ENCODE peak calls at places on chromosomes 16 and 17, in four cellular contexts. S, Q, I and B are unnamed samples.

GRCh38 chr17:16273499-16273898 is 56.5 kb downstream of the PIGL start:
- DNase-seq in S (no peak), Q (no peak), I (no peak), B (no peak)

GRCh38 chr16:20647736-20648135 is 49.7 kb downstream of the ACSM1 start:
- DNase-seq in I (no peak), S (no peak), Q (no peak), B (no peak)

GRCh38 chr17:77233635-77234334 is 93.0 kb downstream of the SEC14L1 start:
- DNase-seq in Q (peak; percentile 57), S (no peak), I (peak; percentile 58), B (peak; percentile 53)

GRCh38 chr17:74280093-74280513 is 6.1 kb downstream of the DNAI2 start:
- DNase-seq in I (peak; percentile 73), S (no peak), Q (no peak), B (peak; percentile 60)

GRCh38 chr16:85359147-85359822 is 247.0 kb upstream of the CIBAR2 start:
- DNase-seq in Q (no peak), I (no peak), S (no peak), B (no peak)

GRCh38 chr17:68431661-68432071 is 25.6 kb downstream of the WIPI1 start:
- DNase-seq in Q (no peak), I (no peak), S (peak; percentile 41), B (no peak)

GRCh38 chr17:72466606-72467005 is 345.8 kb downstream of the SOX9 start:
- DNase-seq in S (no peak), I (no peak), Q (no peak), B (no peak)

GRCh38 chr16:25257956-25258855 is 561 bp upstream of the ZKSCAN2 start:
- DNase-seq in S (peak; percentile 90), I (peak; percentile 59), Q (peak; percentile 44), B (peak; percentile 66)

GRCh38 chr17:7070712-7071111 is 9.3 kb downstream of the CLEC10A start:
- DNase-seq in Q (no peak), I (no peak), S (no peak), B (no peak)

GRCh38 chr16:48003226-48003907 is 152.4 kb downstream of the ABCC12 start:
- DNase-seq in Q (no peak), S (no peak), I (no peak), B (no peak)

GRCh38 chr17:38619937-38620550 is 14.3 kb upstream of the SRCIN1 start:
- DNase-seq in S (no peak), Q (no peak), I (no peak), B (no peak)

GRCh38 chr16:11492808-11493530 is 93.8 kb downstream of the LITAF start:
- DNase-seq in I (no peak), Q (no peak), S (no peak), B (no peak)

GRCh38 chr16:15954814-15955151 is 5.4 kb downstream of the ABCC1 start:
- DNase-seq in I (no peak), S (no peak), Q (no peak), B (no peak)

GRCh38 chr17:31546650-31547049 is 155.2 kb downstream of the RAB11FIP4 start:
- DNase-seq in Q (no peak), S (no peak), I (no peak), B (no peak)

GRCh38 chr17:40540448-40540847 is 24.8 kb downstream of the CCR7 start:
- DNase-seq in S (no peak), Q (no peak), I (no peak), B (no peak)

GRCh38 chr16:66389256-66390175 is 23.0 kb downstream of the CDH5 start:
- DNase-seq in Q (no peak), S (no peak), I (no peak), B (no peak)

GRCh38 chr17:58728831-58729230 is 26.8 kb upstream of the PPM1E start:
- DNase-seq in I (no peak), Q (no peak), S (no peak), B (no peak)

GRCh38 chr16:66441586-66442375 is 14.7 kb downstream of the BEAN1 start:
- DNase-seq in S (no peak), Q (no peak), I (no peak), B (no peak)

GRCh38 chr17:74215332-74215727 is 2.0 kb downstream of the TTYH2 start:
- DNase-seq in Q (no peak), I (no peak), S (no peak), B (no peak)

DNA sequence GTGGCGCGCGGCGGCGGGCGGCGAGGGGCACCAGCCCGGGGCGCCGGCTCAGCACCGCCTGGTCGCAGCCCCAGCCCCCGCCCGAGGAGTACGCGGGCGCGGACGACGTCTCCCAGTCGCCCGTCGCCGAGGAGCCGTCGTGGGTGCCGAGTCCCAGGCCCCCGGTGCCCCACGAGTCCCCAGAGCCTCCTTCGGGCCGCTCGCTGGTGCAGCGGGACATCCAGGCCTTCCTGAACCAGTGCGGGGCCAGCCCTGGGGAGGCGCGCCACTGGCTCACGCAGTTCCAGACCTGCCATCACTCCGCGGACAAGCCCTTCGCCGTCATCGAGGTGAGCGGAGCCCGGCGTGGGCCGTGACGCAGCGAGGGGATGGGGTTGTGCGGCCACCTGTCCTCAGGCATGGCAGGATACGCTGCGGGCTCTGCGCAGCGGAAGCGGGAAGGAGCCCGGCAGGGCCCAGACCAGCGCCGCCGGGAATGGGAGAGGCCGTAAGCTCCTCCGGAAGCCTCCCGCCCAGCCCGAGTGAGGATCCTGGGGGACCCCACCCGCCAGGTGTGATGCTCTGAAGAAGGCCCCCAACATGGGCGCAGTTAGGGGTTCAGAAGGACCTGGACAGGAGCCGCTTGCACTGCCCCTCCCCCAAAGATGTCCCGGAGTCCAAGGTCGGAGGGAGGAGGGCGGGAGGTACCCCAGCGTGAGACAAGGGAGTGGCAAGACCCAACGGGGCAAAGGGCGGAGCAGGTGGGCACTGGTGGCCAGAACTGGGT is 522 bp downstream of the NAGS start:
- DNase-seq in S (peak; percentile 58), Q (no peak), I (no peak), B (no peak)
- TF ChIP-seq POLR2AphosphoS5 in S (no peak), Q (no peak), I (no peak), B (no peak)

DNA sequence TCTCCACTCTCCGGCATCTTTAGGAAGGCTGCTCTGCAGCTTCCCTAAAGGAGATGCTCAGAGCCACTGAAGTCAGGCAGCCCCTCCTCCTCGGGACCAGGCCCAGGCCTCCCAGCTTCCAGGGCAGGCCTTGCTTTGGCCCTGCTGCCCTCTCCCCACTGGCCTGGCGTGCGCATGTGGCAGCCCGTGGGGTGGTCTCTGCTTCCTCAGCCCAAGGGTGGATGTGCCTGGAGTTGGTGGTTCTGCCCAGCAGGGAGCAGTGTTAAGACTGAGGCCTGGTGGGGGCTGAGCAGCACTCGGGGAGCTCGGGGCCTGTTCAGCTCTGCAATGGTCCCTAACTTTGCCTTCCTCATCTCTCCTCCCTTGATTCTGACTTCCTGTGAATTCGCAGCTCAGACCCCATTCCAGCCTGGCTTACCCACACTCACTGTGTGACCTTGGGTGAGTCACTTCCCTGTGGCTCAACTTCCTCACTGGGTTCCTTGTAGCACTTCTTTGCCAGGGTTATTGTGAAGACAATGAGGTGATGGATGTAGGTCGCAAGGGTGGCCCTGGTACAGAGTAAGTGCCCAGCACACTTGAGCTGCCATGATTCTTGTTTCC is 63.2 kb downstream of the NKD1 start:
- DNase-seq in S (no peak), I (no peak), Q (no peak), B (no peak)
- TF ChIP-seq TAF1 in S (no peak), I (no peak), Q (no peak), B (no peak)

GRCh38 chr17:49229076-49229804 is 1.3 kb downstream of the PHOSPHO1 start:
- DNase-seq in Q (no peak), I (no peak), S (peak; percentile 32), B (no peak)

GRCh38 chr17:49227436-49228261 is 2.9 kb downstream of the PHOSPHO1 start:
- DNase-seq in S (peak; percentile 87), Q (no peak), I (peak; percentile 54), B (peak; percentile 62)

GRCh38 chr17:49231563-49231894 is 942 bp upstream of the PHOSPHO1 start:
- DNase-seq in I (no peak), Q (no peak), S (no peak), B (no peak)

GRCh38 chr17:49229805-49230600 is 584 bp downstream of the PHOSPHO1 start:
- DNase-seq in I (no peak), S (peak; percentile 60), Q (no peak), B (no peak)

DNA sequence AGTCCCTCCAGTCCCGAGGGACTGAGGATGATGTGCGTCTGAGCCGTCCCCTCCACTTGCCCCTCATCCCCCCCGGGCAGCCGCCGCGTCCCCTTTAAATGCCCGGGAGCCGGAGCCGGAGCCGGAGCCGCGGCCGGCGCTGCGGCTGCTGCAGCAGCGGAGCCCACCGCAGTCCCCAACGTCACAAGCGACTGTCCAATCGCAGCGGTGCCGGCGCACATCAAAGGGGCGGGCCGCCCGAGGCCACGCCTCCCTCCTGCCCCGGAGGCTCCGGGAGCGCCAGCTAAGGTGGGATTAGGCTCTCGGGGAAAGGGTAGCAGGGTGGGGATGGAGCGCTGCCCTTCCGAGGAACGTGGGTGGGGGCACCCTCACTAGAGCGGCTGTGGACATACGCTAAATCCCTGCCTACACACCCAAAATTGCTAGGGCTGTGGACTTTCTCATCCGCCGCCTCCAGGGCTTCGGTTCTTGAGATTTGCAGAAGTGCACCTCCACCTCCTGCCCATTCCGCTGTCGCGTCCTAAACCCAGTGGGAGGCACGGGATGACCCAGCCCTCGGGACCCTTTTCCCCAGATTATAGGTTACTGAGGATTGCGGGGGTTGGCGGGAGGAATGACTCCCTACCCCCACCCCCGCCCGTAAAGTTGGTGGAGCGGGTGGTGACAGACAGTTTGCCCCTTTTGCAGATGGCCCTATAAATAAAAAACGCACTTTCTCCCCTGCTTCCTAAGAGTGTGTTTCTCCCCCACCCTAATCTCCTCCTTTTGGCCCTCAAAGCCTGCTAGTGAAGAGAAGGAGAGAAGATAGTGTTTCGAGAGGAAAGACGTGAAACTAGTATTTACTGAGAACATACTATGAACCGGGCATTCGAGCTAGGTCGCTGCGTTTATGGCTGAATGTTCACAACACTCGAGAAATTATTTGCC is at the start of gene PHOSPHO1:
- DNase-seq in I (peak; percentile 87), Q (no peak), S (peak; percentile 99), B (peak; percentile 90)
- TF ChIP-seq POLR2AphosphoS5 in I (no peak), Q (peak; percentile 40), S (no peak), B (no peak)

DNA sequence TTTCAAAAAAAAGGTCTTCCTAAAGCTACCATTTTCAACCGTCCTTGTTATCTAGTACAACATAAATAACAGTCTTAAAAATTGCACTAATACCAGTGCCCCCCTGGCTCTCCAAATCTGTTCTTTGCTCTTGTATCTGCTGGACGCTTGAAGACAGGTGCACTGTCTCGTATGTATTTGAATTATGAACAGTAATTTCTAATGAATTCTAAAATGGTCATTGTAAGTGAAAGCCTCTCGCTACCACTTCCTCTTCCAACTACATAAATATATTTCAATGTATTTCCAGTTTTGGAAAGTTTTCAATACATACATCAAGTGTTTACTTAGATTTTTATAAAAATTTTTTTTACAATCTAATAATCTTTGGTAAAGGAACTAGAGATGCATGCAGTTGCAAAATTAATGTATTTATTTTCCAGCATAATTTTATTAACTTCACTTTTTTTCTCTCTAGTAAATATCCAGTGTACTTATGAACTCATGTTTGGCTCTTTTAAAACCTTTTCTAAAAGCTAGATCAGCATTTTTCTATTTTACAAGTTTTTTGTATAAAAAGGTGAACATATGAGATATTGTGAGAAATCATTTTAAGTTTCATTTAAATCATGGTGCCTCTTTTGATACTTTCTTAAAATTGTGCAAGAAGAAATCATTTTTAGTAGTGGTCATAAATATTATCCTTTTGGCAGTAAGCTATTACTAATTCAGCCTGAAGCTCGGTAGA is 31.0 kb downstream of the ERCC4 start:
- DNase-seq in Q (no peak), S (no peak), I (no peak), B (no peak)
- TF ChIP-seq TAF1 in Q (no peak), S (no peak), I (no peak), B (no peak)